ENCODE peak calls at places on chromosomes 13 and 19, in six cellular contexts. One of them, this sample, is unnamed.

GRCh38 chr13:97005631-97006262 is 11.5 kb upstream of the OXGR1 start:
- DNase-seq in brain microvascular endothelial cell: peak
- DNase-seq in left ventricle myocardium inferior: no peak
- DNase-seq in foreskin fibroblast: peak
- DNase-seq in transverse colon: no peak
- DNase-seq in thyroid gland: no peak
- DNase-seq in this sample: no peak

GRCh38 chr19:1066251-1066747 is 668 bp upstream of the ARHGAP45 start:
- DNase-seq in brain microvascular endothelial cell: no peak
- DNase-seq in left ventricle myocardium inferior: no peak
- DNase-seq in foreskin fibroblast: no peak
- DNase-seq in transverse colon: no peak
- DNase-seq in thyroid gland: no peak
- DNase-seq in this sample: no peak

GRCh38 chr13:28574617-28575142 is 79.8 kb upstream of the FLT1 start:
- DNase-seq in brain microvascular endothelial cell: peak
- DNase-seq in left ventricle myocardium inferior: no peak
- DNase-seq in foreskin fibroblast: peak
- DNase-seq in transverse colon: peak
- DNase-seq in thyroid gland: no peak
- DNase-seq in this sample: peak

GRCh38 chr13:100540621-100541020 is 48.0 kb downstream of the GGACT start:
- DNase-seq in brain microvascular endothelial cell: peak
- DNase-seq in left ventricle myocardium inferior: no peak
- DNase-seq in foreskin fibroblast: peak
- DNase-seq in transverse colon: no peak
- DNase-seq in thyroid gland: no peak
- DNase-seq in this sample: no peak

GRCh38 chr13:51071493-51071892 is 39.6 kb downstream of the C13orf42 start:
- DNase-seq in brain microvascular endothelial cell: no peak
- DNase-seq in left ventricle myocardium inferior: no peak
- DNase-seq in foreskin fibroblast: no peak
- DNase-seq in transverse colon: no peak
- DNase-seq in thyroid gland: no peak
- DNase-seq in this sample: no peak

GRCh38 chr13:95258619-95259194 is 42.5 kb downstream of the ABCC4 start:
- DNase-seq in brain microvascular endothelial cell: no peak
- DNase-seq in left ventricle myocardium inferior: no peak
- DNase-seq in foreskin fibroblast: peak
- DNase-seq in transverse colon: no peak
- DNase-seq in thyroid gland: no peak
- DNase-seq in this sample: no peak

GRCh38 chr13:36950330-36950729 is 30.3 kb upstream of the SMAD9 start:
- DNase-seq in brain microvascular endothelial cell: no peak
- DNase-seq in left ventricle myocardium inferior: no peak
- DNase-seq in foreskin fibroblast: no peak
- DNase-seq in transverse colon: no peak
- DNase-seq in thyroid gland: no peak
- DNase-seq in this sample: no peak

GRCh38 chr13:77065456-77066147 is 38.6 kb upstream of the FBXL3 start:
- DNase-seq in brain microvascular endothelial cell: no peak
- DNase-seq in left ventricle myocardium inferior: no peak
- DNase-seq in foreskin fibroblast: no peak
- DNase-seq in transverse colon: no peak
- DNase-seq in thyroid gland: no peak
- DNase-seq in this sample: no peak

GRCh38 chr13:66665991-66666390 is 564.1 kb downstream of the PCDH9 start:
- DNase-seq in brain microvascular endothelial cell: peak
- DNase-seq in left ventricle myocardium inferior: peak
- DNase-seq in foreskin fibroblast: peak
- DNase-seq in transverse colon: no peak
- DNase-seq in thyroid gland: peak
- DNase-seq in this sample: peak

GRCh38 chr19:1251503-1252220 is 3.3 kb downstream of the MIDN start:
- DNase-seq in brain microvascular endothelial cell: no peak
- DNase-seq in left ventricle myocardium inferior: peak
- DNase-seq in foreskin fibroblast: no peak
- DNase-seq in transverse colon: peak
- DNase-seq in thyroid gland: peak
- DNase-seq in this sample: no peak

DNA sequence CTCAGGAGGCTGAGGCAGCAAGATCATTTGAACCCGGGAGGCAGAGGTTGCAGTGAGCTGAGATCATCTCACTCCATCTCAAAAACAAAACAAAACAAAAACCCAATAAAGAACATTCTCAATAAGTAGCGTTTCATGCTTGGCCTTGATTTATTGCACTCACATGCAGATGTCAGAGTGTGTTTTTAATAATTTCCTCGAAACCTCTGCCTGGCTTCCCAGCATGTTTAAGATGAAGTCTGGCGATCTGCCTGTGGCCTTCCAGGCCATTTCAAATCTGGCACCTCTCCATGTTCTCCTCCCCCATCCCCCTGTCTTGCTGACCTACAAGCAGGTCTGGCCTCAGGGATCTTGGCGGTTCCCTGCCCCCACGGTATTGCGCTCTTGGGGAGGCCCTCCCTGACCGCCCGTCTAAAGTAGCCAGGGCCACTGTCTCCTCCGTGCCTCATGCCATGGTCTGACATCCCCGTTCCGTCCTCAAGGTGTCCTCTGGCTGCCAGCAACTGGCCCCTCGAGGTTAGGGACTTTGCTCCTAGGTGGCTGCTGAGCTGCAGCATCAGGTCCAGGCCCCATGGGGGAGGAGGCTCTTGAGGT is 1.6 kb downstream of the WDR88 start:
- DNase-seq in brain microvascular endothelial cell: no peak
- DNase-seq in left ventricle myocardium inferior: no peak
- DNase-seq in foreskin fibroblast: peak
- DNase-seq in transverse colon: no peak
- DNase-seq in thyroid gland: peak
- DNase-seq in this sample: no peak
- TF ChIP-seq CTCF in brain microvascular endothelial cell: no peak
- TF ChIP-seq CTCF in left ventricle myocardium inferior: no peak
- TF ChIP-seq CTCF in foreskin fibroblast: no peak
- TF ChIP-seq CTCF in transverse colon: no peak
- TF ChIP-seq CTCF in thyroid gland: no peak
- TF ChIP-seq CTCF in this sample: no peak

GRCh38 chr19:19443902-19444693 is 38.6 kb downstream of the GATAD2A start:
- DNase-seq in brain microvascular endothelial cell: no peak
- DNase-seq in left ventricle myocardium inferior: no peak
- DNase-seq in foreskin fibroblast: no peak
- DNase-seq in transverse colon: no peak
- DNase-seq in thyroid gland: no peak
- DNase-seq in this sample: no peak
- H3K4me3 ChIP-seq in brain microvascular endothelial cell: no peak
- H3K4me3 ChIP-seq in left ventricle myocardium inferior: no peak
- H3K4me3 ChIP-seq in foreskin fibroblast: no peak
- H3K4me3 ChIP-seq in transverse colon: no peak
- H3K4me3 ChIP-seq in thyroid gland: no peak
- H3K4me3 ChIP-seq in this sample: no peak

DNA sequence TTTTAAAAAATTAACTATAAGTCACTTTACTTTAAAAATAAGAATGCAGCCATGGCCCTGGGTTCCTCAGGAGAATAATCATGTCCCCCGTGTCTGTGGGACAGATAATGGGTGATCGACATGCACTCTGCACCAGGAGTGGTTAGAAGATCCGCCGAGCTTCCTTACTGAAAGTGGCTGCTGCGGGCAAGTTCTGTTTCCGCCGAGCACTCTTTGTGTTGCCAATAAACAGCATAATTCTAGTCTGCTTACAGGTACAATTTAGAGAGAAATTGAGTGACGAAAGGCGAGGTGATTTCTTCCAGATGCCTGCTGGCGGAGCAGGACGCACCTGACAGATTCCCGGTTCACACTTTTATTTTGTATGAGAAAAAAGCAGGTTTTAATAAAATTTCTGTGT is 139.0 kb downstream of the SOX1 start:
- DNase-seq in brain microvascular endothelial cell: no peak
- DNase-seq in left ventricle myocardium inferior: no peak
- DNase-seq in foreskin fibroblast: no peak
- DNase-seq in transverse colon: no peak
- DNase-seq in thyroid gland: no peak
- DNase-seq in this sample: no peak
- TF ChIP-seq CTCF in brain microvascular endothelial cell: no peak
- TF ChIP-seq CTCF in left ventricle myocardium inferior: no peak
- TF ChIP-seq CTCF in foreskin fibroblast: no peak
- TF ChIP-seq CTCF in transverse colon: no peak
- TF ChIP-seq CTCF in thyroid gland: no peak
- TF ChIP-seq CTCF in this sample: no peak

DNA sequence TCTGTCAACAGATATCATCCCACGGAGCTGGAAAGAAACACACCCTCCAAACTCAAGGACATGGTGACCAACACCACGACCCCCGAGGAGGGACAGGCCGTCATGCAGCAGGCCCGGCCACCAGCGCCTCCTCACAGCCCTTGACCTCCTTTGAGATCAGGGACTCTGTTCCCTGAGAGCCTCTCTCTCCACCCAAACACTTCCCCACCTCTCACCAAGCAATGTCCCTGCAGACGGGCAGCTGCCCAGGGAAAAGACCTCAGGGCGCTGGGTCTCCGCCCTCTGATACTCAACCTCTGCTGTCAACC is 10.0 kb downstream of the SCGB2B2 start:
- DNase-seq in brain microvascular endothelial cell: no peak
- DNase-seq in left ventricle myocardium inferior: no peak
- DNase-seq in foreskin fibroblast: no peak
- DNase-seq in transverse colon: no peak
- DNase-seq in thyroid gland: no peak
- DNase-seq in this sample: no peak
- H3K4me3 ChIP-seq in brain microvascular endothelial cell: no peak
- H3K4me3 ChIP-seq in left ventricle myocardium inferior: peak
- H3K4me3 ChIP-seq in foreskin fibroblast: peak
- H3K4me3 ChIP-seq in transverse colon: peak
- H3K4me3 ChIP-seq in thyroid gland: peak
- H3K4me3 ChIP-seq in this sample: no peak

GRCh38 chr19:58020129-58020528 is 13.7 kb upstream of the ZSCAN1 start:
- DNase-seq in brain microvascular endothelial cell: no peak
- DNase-seq in left ventricle myocardium inferior: no peak
- DNase-seq in foreskin fibroblast: no peak
- DNase-seq in transverse colon: no peak
- DNase-seq in thyroid gland: no peak
- DNase-seq in this sample: no peak

GRCh38 chr19:58020985-58021384 is 12.8 kb upstream of the ZSCAN1 start:
- DNase-seq in brain microvascular endothelial cell: no peak
- DNase-seq in left ventricle myocardium inferior: no peak
- DNase-seq in foreskin fibroblast: no peak
- DNase-seq in transverse colon: no peak
- DNase-seq in thyroid gland: no peak
- DNase-seq in this sample: no peak

GRCh38 chr19:58022283-58022660 is 11.6 kb upstream of the ZSCAN1 start:
- DNase-seq in brain microvascular endothelial cell: no peak
- DNase-seq in left ventricle myocardium inferior: no peak
- DNase-seq in foreskin fibroblast: no peak
- DNase-seq in transverse colon: no peak
- DNase-seq in thyroid gland: no peak
- DNase-seq in this sample: no peak

GRCh38 chr19:58024661-58025060 is 9.2 kb upstream of the ZSCAN1 start:
- DNase-seq in brain microvascular endothelial cell: no peak
- DNase-seq in left ventricle myocardium inferior: no peak
- DNase-seq in foreskin fibroblast: no peak
- DNase-seq in transverse colon: no peak
- DNase-seq in thyroid gland: no peak
- DNase-seq in this sample: no peak

GRCh38 chr19:58021541-58022282 is 12.1 kb upstream of the ZSCAN1 start:
- DNase-seq in brain microvascular endothelial cell: peak
- DNase-seq in left ventricle myocardium inferior: no peak
- DNase-seq in foreskin fibroblast: peak
- DNase-seq in transverse colon: peak
- DNase-seq in thyroid gland: peak
- DNase-seq in this sample: no peak
- TF ChIP-seq CTCF in brain microvascular endothelial cell: peak
- TF ChIP-seq CTCF in left ventricle myocardium inferior: peak
- TF ChIP-seq CTCF in foreskin fibroblast: peak
- TF ChIP-seq CTCF in transverse colon: peak
- TF ChIP-seq CTCF in thyroid gland: peak
- TF ChIP-seq CTCF in this sample: peak

GRCh38 chr19:40332669-40333068 is 15.5 kb downstream of the C19orf47 start:
- DNase-seq in brain microvascular endothelial cell: no peak
- DNase-seq in left ventricle myocardium inferior: no peak
- DNase-seq in foreskin fibroblast: no peak
- DNase-seq in transverse colon: no peak
- DNase-seq in thyroid gland: no peak
- DNase-seq in this sample: no peak
- H3K4me3 ChIP-seq in brain microvascular endothelial cell: no peak
- H3K4me3 ChIP-seq in left ventricle myocardium inferior: no peak
- H3K4me3 ChIP-seq in foreskin fibroblast: no peak
- H3K4me3 ChIP-seq in transverse colon: no peak
- H3K4me3 ChIP-seq in thyroid gland: no peak
- H3K4me3 ChIP-seq in this sample: no peak

GRCh38 chr13:109381546-109382180 is 404.7 kb downstream of the IRS2 start:
- DNase-seq in brain microvascular endothelial cell: peak
- DNase-seq in left ventricle myocardium inferior: no peak
- DNase-seq in foreskin fibroblast: peak
- DNase-seq in transverse colon: no peak
- DNase-seq in thyroid gland: no peak
- DNase-seq in this sample: peak

GRCh38 chr13:109380457-109380856 is 405.9 kb downstream of the IRS2 start:
- DNase-seq in brain microvascular endothelial cell: no peak
- DNase-seq in left ventricle myocardium inferior: no peak
- DNase-seq in foreskin fibroblast: no peak
- DNase-seq in transverse colon: no peak
- DNase-seq in thyroid gland: no peak
- DNase-seq in this sample: no peak

GRCh38 chr13:109387438-109387837 is 398.9 kb downstream of the IRS2 start:
- DNase-seq in brain microvascular endothelial cell: no peak
- DNase-seq in left ventricle myocardium inferior: no peak
- DNase-seq in foreskin fibroblast: no peak
- DNase-seq in transverse colon: no peak
- DNase-seq in thyroid gland: no peak
- DNase-seq in this sample: no peak

GRCh38 chr13:109385161-109385560 is 401.2 kb downstream of the IRS2 start:
- DNase-seq in brain microvascular endothelial cell: no peak
- DNase-seq in left ventricle myocardium inferior: no peak
- DNase-seq in foreskin fibroblast: peak
- DNase-seq in transverse colon: no peak
- DNase-seq in thyroid gland: no peak
- DNase-seq in this sample: peak

GRCh38 chr13:109383683-109384082 is 402.7 kb downstream of the IRS2 start:
- DNase-seq in brain microvascular endothelial cell: peak
- DNase-seq in left ventricle myocardium inferior: no peak
- DNase-seq in foreskin fibroblast: peak
- DNase-seq in transverse colon: no peak
- DNase-seq in thyroid gland: no peak
- DNase-seq in this sample: peak
- TF ChIP-seq CTCF in brain microvascular endothelial cell: no peak
- TF ChIP-seq CTCF in left ventricle myocardium inferior: no peak
- TF ChIP-seq CTCF in foreskin fibroblast: no peak
- TF ChIP-seq CTCF in transverse colon: no peak
- TF ChIP-seq CTCF in thyroid gland: no peak
- TF ChIP-seq CTCF in this sample: no peak

DNA sequence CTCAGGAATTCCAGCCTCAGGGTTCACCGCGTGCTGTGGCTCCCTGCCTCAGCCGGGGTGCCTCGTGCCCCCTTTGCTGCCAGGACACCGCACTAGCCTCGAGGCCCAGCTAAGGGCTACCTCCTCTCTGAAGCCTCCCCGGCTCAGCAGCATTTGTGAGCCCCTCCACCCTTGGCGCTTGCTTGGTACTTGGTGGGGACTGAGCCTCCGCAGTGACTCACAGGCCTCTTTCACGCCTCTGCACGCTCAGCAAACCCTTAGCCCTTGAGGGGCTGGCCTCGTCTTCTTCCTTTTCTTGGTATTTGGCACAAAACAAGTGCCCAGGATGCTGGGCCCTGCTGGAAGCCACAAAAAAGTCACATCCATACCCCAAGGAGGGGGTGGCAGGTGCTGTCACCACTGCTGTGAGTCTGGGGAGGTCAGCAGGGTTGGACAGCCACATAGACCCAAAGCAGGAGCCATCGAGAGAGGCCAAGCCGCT is 85.4 kb upstream of the TM9SF2 start:
- DNase-seq in brain microvascular endothelial cell: no peak
- DNase-seq in left ventricle myocardium inferior: no peak
- DNase-seq in foreskin fibroblast: no peak
- DNase-seq in transverse colon: no peak
- DNase-seq in thyroid gland: no peak
- DNase-seq in this sample: no peak
- H3K4me3 ChIP-seq in brain microvascular endothelial cell: no peak
- H3K4me3 ChIP-seq in left ventricle myocardium inferior: no peak
- H3K4me3 ChIP-seq in foreskin fibroblast: no peak
- H3K4me3 ChIP-seq in transverse colon: no peak
- H3K4me3 ChIP-seq in thyroid gland: no peak
- H3K4me3 ChIP-seq in this sample: no peak